ENCODE peak calls at places on chromosomes 16 and 17, in five cellular contexts. One of them, this sample, is unnamed. For H3K27me3 and H3K9me3, the result is how much of the 10 kb centered on the place peaks cover.

GRCh38 chr17:16947470-16947869 is 24.4 kb downstream of the TNFRSF13B start:
- DNase-seq in tibial artery: no peak
- DNase-seq in adrenal gland: no peak
- DNase-seq in right cardiac atrium: no peak
- DNase-seq in thoracic aorta: no peak
- DNase-seq in this sample: no peak

GRCh38 chr16:82755570-82756282 is 129.0 kb downstream of the CDH13 start:
- DNase-seq in adrenal gland: no peak
- DNase-seq in thoracic aorta: no peak
- DNase-seq in tibial artery: no peak
- DNase-seq in right cardiac atrium: no peak
- DNase-seq in this sample: no peak

GRCh38 chr16:71963125-71963875 is 36.9 kb downstream of the PKD1L3 start:
- DNase-seq in tibial artery: no peak
- DNase-seq in adrenal gland: no peak
- DNase-seq in thoracic aorta: no peak
- DNase-seq in right cardiac atrium: no peak
- DNase-seq in this sample: no peak

GRCh38 chr17:46135126-46135812 is 58.0 kb downstream of the KANSL1 start:
- DNase-seq in adrenal gland: no peak
- DNase-seq in thoracic aorta: no peak
- DNase-seq in tibial artery: no peak
- DNase-seq in right cardiac atrium: no peak
- DNase-seq in this sample: no peak

GRCh38 chr16:30561212-30561816 is 3.1 kb upstream of the ZNF764 start:
- DNase-seq in thoracic aorta: no peak
- DNase-seq in tibial artery: no peak
- DNase-seq in right cardiac atrium: peak
- DNase-seq in adrenal gland: no peak
- DNase-seq in this sample: no peak

GRCh38 chr16:28974007-28974436 is 556 bp upstream of the SPNS1 start:
- DNase-seq in adrenal gland: peak
- DNase-seq in tibial artery: no peak
- DNase-seq in thoracic aorta: no peak
- DNase-seq in right cardiac atrium: peak
- DNase-seq in this sample: no peak

GRCh38 chr17:59377410-59377809 is 46.0 kb downstream of the YPEL2 start:
- DNase-seq in adrenal gland: no peak
- DNase-seq in tibial artery: peak
- DNase-seq in thoracic aorta: no peak
- DNase-seq in right cardiac atrium: no peak
- DNase-seq in this sample: no peak

GRCh38 chr17:18004345-18004744 is 31.7 kb downstream of the DRC3 start:
- DNase-seq in adrenal gland: no peak
- DNase-seq in tibial artery: no peak
- DNase-seq in right cardiac atrium: no peak
- DNase-seq in thoracic aorta: no peak
- DNase-seq in this sample: no peak

GRCh38 chr16:27686926-27687325 is 137.0 kb downstream of the KATNIP start:
- DNase-seq in thoracic aorta: no peak
- DNase-seq in tibial artery: no peak
- DNase-seq in right cardiac atrium: no peak
- DNase-seq in adrenal gland: no peak
- DNase-seq in this sample: no peak

GRCh38 chr16:8493885-8494487 is 96.3 kb downstream of the TMEM114 start:
- DNase-seq in tibial artery: no peak
- DNase-seq in thoracic aorta: no peak
- DNase-seq in right cardiac atrium: no peak
- DNase-seq in adrenal gland: no peak
- DNase-seq in this sample: no peak

GRCh38 chr16:8492690-8493089 is 97.6 kb downstream of the TMEM114 start:
- DNase-seq in right cardiac atrium: no peak
- DNase-seq in tibial artery: no peak
- DNase-seq in adrenal gland: no peak
- DNase-seq in thoracic aorta: no peak
- DNase-seq in this sample: no peak

DNA sequence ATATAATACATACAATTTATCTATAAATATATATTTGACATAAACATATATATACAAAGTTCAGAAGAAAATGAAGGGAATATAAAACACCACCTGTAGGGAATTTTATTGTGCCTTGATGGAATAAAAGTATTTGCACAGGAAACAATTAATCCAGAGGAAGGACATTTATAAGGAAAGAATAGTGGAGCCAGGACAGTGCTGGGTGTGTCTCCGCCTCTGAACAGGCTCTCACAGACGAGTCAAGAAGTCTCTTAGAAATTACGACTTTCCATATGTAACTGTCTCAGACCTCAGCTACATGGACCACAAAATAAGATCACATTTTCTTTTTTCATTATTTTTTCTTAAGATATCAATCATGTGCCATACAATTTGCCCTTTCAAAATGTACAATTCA is 93.9 kb downstream of the TMEM114 start:
- DNase-seq in right cardiac atrium: no peak
- DNase-seq in thoracic aorta: no peak
- DNase-seq in tibial artery: no peak
- DNase-seq in adrenal gland: no peak
- DNase-seq in this sample: no peak
- H3K27me3 ChIP-seq in right cardiac atrium: under half
- H3K27me3 ChIP-seq in thoracic aorta: under half
- H3K27me3 ChIP-seq in tibial artery: under half
- H3K27me3 ChIP-seq in adrenal gland: under half
- H3K27me3 ChIP-seq in this sample: under half

GRCh38 chr17:34318474-34318873 is 761 bp upstream of the CCL8 start:
- DNase-seq in adrenal gland: no peak
- DNase-seq in thoracic aorta: no peak
- DNase-seq in right cardiac atrium: peak
- DNase-seq in tibial artery: no peak
- DNase-seq in this sample: no peak
- H3K27ac ChIP-seq in adrenal gland: no peak
- H3K27ac ChIP-seq in thoracic aorta: no peak
- H3K27ac ChIP-seq in right cardiac atrium: no peak
- H3K27ac ChIP-seq in tibial artery: no peak
- H3K27ac ChIP-seq in this sample: no peak

DNA sequence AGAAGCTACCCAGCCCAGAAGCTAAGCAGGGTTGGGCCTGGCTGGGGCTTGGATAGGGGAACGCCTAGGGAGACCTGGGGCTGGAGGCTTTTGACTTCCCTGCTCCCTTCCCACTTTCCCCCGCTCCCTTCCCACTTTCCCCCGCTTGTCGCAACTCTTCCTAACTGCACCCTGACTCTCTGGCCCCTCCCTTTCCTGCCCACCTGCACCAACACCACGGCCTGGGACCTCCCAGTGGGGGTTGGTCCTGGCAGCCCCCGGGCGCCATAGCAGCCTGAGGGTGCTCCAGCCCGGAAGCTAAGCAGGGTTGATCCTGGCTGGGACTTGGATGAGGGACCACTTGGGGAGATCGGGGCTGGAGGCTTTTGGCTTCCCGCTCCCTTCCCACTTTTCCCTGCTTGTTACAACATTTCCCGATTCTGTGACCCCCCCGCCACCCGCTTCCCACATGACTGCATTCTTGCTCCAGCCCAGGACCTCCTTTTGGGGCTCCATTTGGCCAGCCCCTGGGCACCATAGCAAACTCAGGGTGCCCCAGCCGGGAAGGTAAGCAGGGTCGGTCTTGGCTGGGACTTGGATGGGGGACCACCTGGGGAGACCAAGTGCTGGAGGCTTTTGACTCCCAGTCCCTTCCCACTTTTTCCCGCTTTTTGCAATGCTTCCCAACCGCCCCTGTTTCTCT is 2287.0 kb downstream of the TP53TG3F start:
- DNase-seq in right cardiac atrium: no peak
- DNase-seq in adrenal gland: peak
- DNase-seq in thoracic aorta: no peak
- DNase-seq in tibial artery: no peak
- DNase-seq in this sample: no peak
- H3K9me3 ChIP-seq in right cardiac atrium: under half
- H3K9me3 ChIP-seq in adrenal gland: under half
- H3K9me3 ChIP-seq in thoracic aorta: under half
- H3K9me3 ChIP-seq in tibial artery: under half
- H3K9me3 ChIP-seq in this sample: under half

DNA sequence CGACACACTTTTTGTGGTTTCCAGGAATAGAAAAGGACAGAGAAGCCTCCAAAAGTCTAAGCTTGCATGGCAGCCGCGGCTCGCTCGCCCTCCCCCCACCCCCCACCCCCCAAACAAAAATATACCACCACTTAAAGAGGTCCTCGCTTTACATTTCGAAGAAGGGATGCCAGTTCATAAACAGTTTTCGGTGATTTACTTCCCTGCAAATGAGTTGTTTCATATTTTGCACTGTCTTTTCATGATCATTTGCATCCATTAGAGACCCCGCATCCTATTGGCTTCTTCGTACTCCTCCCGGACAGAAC is 234 bp downstream of the HOXB8 start:
- DNase-seq in thoracic aorta: no peak
- DNase-seq in tibial artery: no peak
- DNase-seq in right cardiac atrium: no peak
- DNase-seq in adrenal gland: no peak
- DNase-seq in this sample: no peak
- H3K27me3 ChIP-seq in thoracic aorta: under half
- H3K27me3 ChIP-seq in tibial artery: under half
- H3K27me3 ChIP-seq in right cardiac atrium: under half
- H3K27me3 ChIP-seq in adrenal gland: under half
- H3K27me3 ChIP-seq in this sample: half or more

This sample was measured in SJSA1.